ENCODE peak calls at places on chromosome 19, in nine cellular contexts. U is AG04450, H is chondrocyte, V is colonic mucosa, B is tibial nerve, A is pancreas, E is AG09319, F is A549, Y is fibroblast of villous mesenchyme. T is an unnamed sample.

GRCh38 chr19:45768644-45769053 is 403 bp downstream of the SIX5 start:
- DNase-seq in U (no peak), H (no peak), V (no peak), B (no peak), A (no peak), E (no peak), F (peak), Y (peak), T (peak)

GRCh38 chr19:27770095-27770494 is 1442.9 kb downstream of the UQCRFS1 start:
- DNase-seq in U (no peak), H (no peak), V (no peak), B (no peak), A (no peak), E (no peak), F (no peak), Y (no peak), T (no peak)

GRCh38 chr19:51030631-51031030 is 4.2 kb downstream of the KLK12 start:
- DNase-seq in U (no peak), H (no peak), V (no peak), B (no peak), A (no peak), E (no peak), F (no peak), Y (no peak), T (no peak)

GRCh38 chr19:7461841-7462629 is 26.8 kb downstream of the PEX11G start:
- DNase-seq in U (no peak), H (no peak), V (no peak), B (no peak), A (no peak), E (no peak), F (no peak), Y (no peak), T (no peak)

GRCh38 chr19:30712428-30713151 is 340.4 kb downstream of the ZNF536 start:
- DNase-seq in U (no peak), H (no peak), V (no peak), B (no peak), A (no peak), E (no peak), F (no peak), Y (no peak), T (no peak)

GRCh38 chr19:3118232-3119070 is 17.4 kb upstream of the GNA15 start:
- DNase-seq in U (no peak), H (peak), V (no peak), B (no peak), A (no peak), E (no peak), F (no peak), Y (no peak), T (no peak)

GRCh38 chr19:3046621-3047306 is 15.5 kb downstream of the TLE5 start:
- DNase-seq in U (no peak), H (no peak), V (no peak), B (peak), A (peak), E (no peak), F (no peak), Y (peak), T (no peak)

GRCh38 chr19:49579947-49580263 is 451 bp downstream of the NOSIP start:
- DNase-seq in U (no peak), H (no peak), V (peak), B (no peak), A (no peak), E (no peak), F (no peak), Y (no peak), T (no peak)

GRCh38 chr19:10835089-10835753 is 791 bp downstream of the TMED1 start:
- DNase-seq in U (no peak), H (peak), V (no peak), B (no peak), A (peak), E (no peak), F (peak), Y (no peak), T (no peak)

GRCh38 chr19:53792721-53793433 is 31.2 kb downstream of the NLRP12 start:
- DNase-seq in U (peak), H (no peak), V (peak), B (peak), A (peak), E (peak), F (peak), Y (peak), T (peak)

GRCh38 chr19:15374796-15375440 is 4.7 kb downstream of the AKAP8 start:
- DNase-seq in U (no peak), H (no peak), V (no peak), B (no peak), A (no peak), E (no peak), F (no peak), Y (no peak), T (no peak)

GRCh38 chr19:41563847-41564514 is 12.0 kb upstream of the CEACAM21 start:
- DNase-seq in U (no peak), H (no peak), V (no peak), B (no peak), A (no peak), E (no peak), F (no peak), Y (no peak), T (no peak)

GRCh38 chr19:899363-900301 is 6.3 kb downstream of the RNU6-9 start:
- DNase-seq in U (no peak), H (peak), V (no peak), B (no peak), A (no peak), E (no peak), F (no peak), Y (no peak), T (no peak)

GRCh38 chr19:51980116-51980736 is 6.4 kb downstream of the ZNF350 start:
- DNase-seq in U (no peak), H (no peak), V (no peak), B (no peak), A (no peak), E (no peak), F (no peak), Y (peak), T (no peak)

GRCh38 chr19:18379803-18380747 is 5.9 kb upstream of the GDF15 start:
- DNase-seq in U (peak), H (no peak), V (peak), B (peak), A (peak), E (peak), F (peak), Y (peak), T (no peak)

GRCh38 chr19:33444993-33445751 is 71.7 kb downstream of the CEBPG start:
- DNase-seq in U (no peak), H (peak), V (no peak), B (no peak), A (no peak), E (no peak), F (no peak), Y (no peak), T (no peak)

GRCh38 chr19:30784850-30785459 is 412.8 kb downstream of the ZNF536 start:
- DNase-seq in U (no peak), H (no peak), V (peak), B (peak), A (peak), E (no peak), F (peak), Y (peak), T (peak)

GRCh38 chr19:49395581-49396407 is 7.7 kb downstream of the KASH5 start:
- DNase-seq in U (no peak), H (no peak), V (no peak), B (no peak), A (no peak), E (no peak), F (no peak), Y (peak), T (no peak)

GRCh38 chr19:18112989-18113478 is 15.5 kb downstream of the MAST3 start:
- DNase-seq in U (no peak), H (no peak), V (peak), B (peak), A (peak), E (peak), F (peak), Y (peak), T (peak)

GRCh38 chr19:21092107-21092506 is 10.1 kb downstream of the ZNF714 start:
- DNase-seq in U (no peak), H (no peak), V (no peak), B (no peak), A (peak), E (no peak), F (no peak), Y (peak), T (no peak)

GRCh38 chr19:8648240-8648639 is 17.8 kb downstream of the NFILZ start:
- DNase-seq in U (no peak), H (no peak), V (no peak), B (no peak), A (no peak), E (no peak), F (no peak), Y (peak), T (no peak)

GRCh38 chr19:1065606-1066109 is 1.3 kb upstream of the ARHGAP45 start:
- DNase-seq in U (no peak), H (no peak), V (peak), B (no peak), A (no peak), E (no peak), F (no peak), Y (no peak), T (no peak)

GRCh38 chr19:28577199-28577598 is 635.8 kb downstream of the UQCRFS1 start:
- DNase-seq in U (no peak), H (no peak), V (no peak), B (no peak), A (no peak), E (no peak), F (no peak), Y (no peak), T (no peak)

GRCh38 chr19:13644648-13645047 is 119.7 kb upstream of the MRI1 start:
- DNase-seq in U (no peak), H (no peak), V (no peak), B (no peak), A (no peak), E (no peak), F (no peak), Y (no peak), T (no peak)

GRCh38 chr19:18883530-18884304 is 12.2 kb downstream of the CERS1 start:
- DNase-seq in U (no peak), H (peak), V (peak), B (no peak), A (no peak), E (no peak), F (no peak), Y (no peak), T (no peak)

GRCh38 chr19:32691952-32692726 is 518 bp downstream of the NUDT19 start:
- DNase-seq in U (no peak), H (peak), V (peak), B (peak), A (peak), E (peak), F (no peak), Y (peak), T (peak)

GRCh38 chr19:929523-930258 is 3.9 kb downstream of the ARID3A start:
- DNase-seq in U (no peak), H (no peak), V (no peak), B (no peak), A (no peak), E (no peak), F (no peak), Y (no peak), T (no peak)

GRCh38 chr19:29397748-29398147 is 128.0 kb upstream of the VSTM2B start:
- DNase-seq in U (no peak), H (no peak), V (no peak), B (no peak), A (no peak), E (no peak), F (no peak), Y (no peak), T (no peak)

GRCh38 chr19:9865732-9866627 is 30.9 kb downstream of the PIN1 start:
- DNase-seq in U (no peak), H (no peak), V (no peak), B (no peak), A (no peak), E (no peak), F (no peak), Y (no peak), T (peak)

GRCh38 chr19:28126499-28126898 is 1086.5 kb downstream of the UQCRFS1 start:
- DNase-seq in U (no peak), H (no peak), V (no peak), B (no peak), A (no peak), E (no peak), F (no peak), Y (no peak), T (no peak)

GRCh38 chr19:35793381-35794165 is 18.2 kb downstream of the ARHGAP33 start:
- DNase-seq in U (no peak), H (no peak), V (no peak), B (no peak), A (no peak), E (no peak), F (peak), Y (no peak), T (no peak)

GRCh38 chr19:2208975-2209374 is 27.2 kb downstream of the PLEKHJ1 start:
- DNase-seq in U (no peak), H (no peak), V (no peak), B (no peak), A (no peak), E (no peak), F (no peak), Y (no peak), T (no peak)

GRCh38 chr19:661427-662196 is 1.4 kb downstream of the RNF126 start:
- DNase-seq in U (no peak), H (no peak), V (peak), B (no peak), A (no peak), E (no peak), F (no peak), Y (no peak), T (peak)

GRCh38 chr19:51712461-51713081 is 11.2 kb downstream of the HAS1 start:
- DNase-seq in U (no peak), H (no peak), V (no peak), B (no peak), A (no peak), E (no peak), F (peak), Y (peak), T (no peak)

GRCh38 chr19:39502640-39503417 is 4.1 kb downstream of the DLL3 start:
- DNase-seq in U (no peak), H (no peak), V (peak), B (no peak), A (peak), E (peak), F (peak), Y (peak), T (peak)
- TF ChIP-seq CTCF in U (peak), H (peak), V (peak), B (peak), A (peak), E (peak), F (peak), Y (peak), T (peak)

GRCh38 chr19:55165952-55166529 is 372 bp downstream of the DNAAF3 start:
- DNase-seq in U (no peak), H (no peak), V (peak), B (no peak), A (peak), E (no peak), F (peak), Y (peak), T (no peak)
- TF ChIP-seq CTCF in U (peak), H (peak), V (peak), B (no peak), A (no peak), E (peak), F (peak), Y (peak), T (no peak)

GRCh38 chr19:38556521-38557174 is 61.1 kb downstream of the MAP4K1 start:
- DNase-seq in U (no peak), H (no peak), V (no peak), B (no peak), A (no peak), E (no peak), F (no peak), Y (peak), T (no peak)

GRCh38 chr19:38559428-38560401 is 58.0 kb downstream of the MAP4K1 start:
- DNase-seq in U (no peak), H (peak), V (no peak), B (no peak), A (no peak), E (no peak), F (no peak), Y (peak), T (no peak)

GRCh38 chr19:38554676-38555141 is 63.0 kb downstream of the MAP4K1 start:
- DNase-seq in U (no peak), H (no peak), V (no peak), B (no peak), A (no peak), E (no peak), F (no peak), Y (no peak), T (no peak)

GRCh38 chr19:38555200-38555599 is 62.6 kb downstream of the MAP4K1 start:
- DNase-seq in U (no peak), H (peak), V (no peak), B (no peak), A (no peak), E (no peak), F (no peak), Y (no peak), T (no peak)

DNA sequence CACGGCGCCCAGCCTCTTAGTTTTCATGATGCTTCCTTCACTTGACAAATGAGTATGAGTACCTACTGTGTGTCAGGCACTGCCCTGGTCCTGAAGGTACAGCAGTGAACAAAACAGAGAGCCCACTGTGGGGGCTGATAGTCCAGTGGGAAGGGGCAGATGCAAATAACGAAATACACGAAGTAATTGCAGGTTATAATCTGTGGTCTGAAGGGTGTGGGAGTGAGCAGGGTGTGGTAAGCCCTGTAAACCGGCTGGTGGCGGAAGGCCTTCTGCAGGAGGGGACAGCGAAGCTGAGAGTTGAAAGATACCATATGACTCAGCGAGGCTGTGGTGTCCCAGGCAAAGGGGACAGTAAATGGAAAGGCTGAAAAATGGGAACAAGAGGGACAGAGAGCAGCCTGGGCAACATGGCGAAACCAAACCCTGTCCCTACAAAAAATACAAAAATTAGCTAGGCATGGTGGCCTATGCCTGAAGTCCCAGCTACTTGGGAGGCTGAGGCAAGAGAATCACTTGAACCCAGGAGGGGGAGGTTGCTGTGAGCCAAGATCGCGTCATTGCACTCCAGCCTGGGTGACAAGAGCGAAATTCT is 60.5 kb downstream of the MAP4K1 start:
- DNase-seq in U (no peak), H (peak), V (peak), B (no peak), A (no peak), E (no peak), F (no peak), Y (no peak), T (no peak)
- TF ChIP-seq CTCF in U (no peak), H (no peak), V (no peak), B (no peak), A (no peak), E (no peak), F (no peak), Y (no peak), T (no peak)

DNA sequence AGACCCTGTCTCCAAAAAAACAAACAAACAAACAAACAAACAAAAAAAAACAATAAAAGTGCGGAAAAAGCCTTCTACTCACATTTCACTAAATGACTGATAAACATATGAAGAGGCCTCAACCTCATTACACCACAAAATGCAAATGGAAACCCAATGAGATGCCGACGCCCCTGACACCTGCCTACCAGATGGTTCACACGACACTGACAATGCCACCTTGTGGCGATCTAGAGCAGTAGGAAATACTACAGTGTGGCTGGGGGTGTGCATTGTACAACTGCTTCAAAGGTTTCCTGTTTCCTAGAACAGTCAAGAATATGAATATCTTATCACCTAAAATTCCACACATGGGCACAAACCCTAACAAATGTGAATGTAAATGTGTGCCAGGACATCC is 14.0 kb downstream of the SCGB2B2 start:
- DNase-seq in U (no peak), H (no peak), V (no peak), B (no peak), A (no peak), E (no peak), F (no peak), Y (peak), T (no peak)
- TF ChIP-seq CTCF in U (peak), H (peak), V (no peak), B (no peak), A (no peak), E (peak), F (peak), Y (peak), T (peak)

GRCh38 chr19:12527034-12527836 is 24.0 kb downstream of the ZNF564 start:
- DNase-seq in U (no peak), H (no peak), V (no peak), B (no peak), A (no peak), E (no peak), F (no peak), Y (peak), T (no peak)

GRCh38 chr19:12526542-12526941 is 24.7 kb downstream of the ZNF564 start:
- DNase-seq in U (no peak), H (no peak), V (no peak), B (no peak), A (no peak), E (no peak), F (no peak), Y (no peak), T (no peak)

GRCh38 chr19:12521996-12522395 is 29.3 kb downstream of the ZNF564 start:
- DNase-seq in U (no peak), H (no peak), V (no peak), B (no peak), A (no peak), E (no peak), F (no peak), Y (no peak), T (no peak)
- TF ChIP-seq CTCF in U (no peak), H (no peak), V (no peak), B (no peak), A (no peak), E (no peak), F (no peak), Y (peak), T (no peak)

DNA sequence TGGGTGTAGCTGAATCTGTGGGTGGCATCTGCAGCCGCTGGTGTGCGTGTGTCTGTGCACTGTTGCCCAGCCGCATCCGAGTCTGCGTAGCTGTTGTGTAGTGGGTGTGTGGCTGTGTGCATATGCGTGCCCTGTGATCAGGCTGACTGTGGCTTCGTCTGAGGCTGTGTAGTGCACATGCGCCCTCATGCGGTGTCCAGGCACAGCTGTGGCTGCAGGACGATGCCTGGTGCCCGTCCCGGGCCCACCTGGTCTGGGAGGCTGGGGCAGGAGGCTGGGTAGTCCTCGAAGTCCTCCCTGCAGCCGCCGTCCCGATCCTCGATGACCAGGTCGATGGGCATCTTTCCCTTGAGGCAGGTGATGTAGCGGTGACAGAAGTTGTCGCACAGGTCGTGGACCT is 4.9 kb downstream of the MEIS3 start:
- DNase-seq in U (no peak), H (no peak), V (no peak), B (no peak), A (no peak), E (no peak), F (no peak), Y (no peak), T (no peak)
- TF ChIP-seq CTCF in U (no peak), H (no peak), V (no peak), B (no peak), A (no peak), E (no peak), F (peak), Y (peak), T (no peak)

GRCh38 chr19:55536951-55537740 is at the start of gene SBK2:
- DNase-seq in U (no peak), H (no peak), V (no peak), B (no peak), A (no peak), E (no peak), F (no peak), Y (no peak), T (no peak)
- TF ChIP-seq CTCF in U (no peak), H (peak), V (no peak), B (no peak), A (no peak), E (peak), F (peak), Y (no peak), T (no peak)

GRCh38 chr19:5507056-5507624 is 51.9 kb downstream of the ZNRF4 start:
- DNase-seq in U (no peak), H (no peak), V (no peak), B (no peak), A (no peak), E (no peak), F (no peak), Y (no peak), T (no peak)

GRCh38 chr19:5504115-5504514 is 48.9 kb downstream of the ZNRF4 start:
- DNase-seq in U (no peak), H (no peak), V (no peak), B (no peak), A (no peak), E (no peak), F (no peak), Y (no peak), T (no peak)

GRCh38 chr19:5501907-5502306 is 46.7 kb downstream of the ZNRF4 start:
- DNase-seq in U (no peak), H (no peak), V (no peak), B (no peak), A (no peak), E (no peak), F (no peak), Y (no peak), T (no peak)

GRCh38 chr19:5498817-5499535 is 43.8 kb downstream of the ZNRF4 start:
- DNase-seq in U (no peak), H (no peak), V (no peak), B (no peak), A (no peak), E (no peak), F (no peak), Y (no peak), T (no peak)

GRCh38 chr19:5503598-5503997 is 48.4 kb downstream of the ZNRF4 start:
- DNase-seq in U (no peak), H (no peak), V (no peak), B (no peak), A (no peak), E (no peak), F (no peak), Y (no peak), T (no peak)
- TF ChIP-seq CTCF in U (peak), H (peak), V (no peak), B (no peak), A (no peak), E (no peak), F (no peak), Y (no peak), T (no peak)

T was measured in natural killer cell.